ENCODE peak calls at places on chromosomes 1 and 21, in four cellular contexts. C is GM13976, A is keratinocyte, G is AG10803. X is an unnamed sample.

GRCh38 chr1:111448482-111448917 is 556 bp downstream of the WDR77 start:
- DNase-seq in C (no peak), A (no peak), G (peak; percentile 4), X (peak; percentile 20)

GRCh38 chr1:102942324-102942723 is 166.0 kb downstream of the COL11A1 start:
- DNase-seq in C (no peak), A (no peak), G (no peak), X (no peak)

GRCh38 chr1:33903210-33903589 is 39.3 kb downstream of the HMGB4 start:
- DNase-seq in C (no peak), A (peak; percentile 17), G (peak; percentile 58), X (no peak)

GRCh38 chr1:70503358-70503757 is 92.3 kb downstream of the CTH start:
- DNase-seq in C (no peak), A (no peak), G (peak; percentile 31), X (no peak)

GRCh38 chr1:156657161-156657970 is 15.4 kb downstream of the BCAN start:
- DNase-seq in C (peak; percentile 84), A (no peak), G (peak; percentile 45), X (peak; percentile 83)

GRCh38 chr21:46060596-46061061 is 37.3 kb upstream of the COL6A2 start:
- DNase-seq in C (no peak), A (no peak), G (peak; percentile 100), X (no peak)

GRCh38 chr1:84736445-84736844 is 46.2 kb upstream of the SSX2IP start:
- DNase-seq in C (no peak), A (no peak), G (no peak), X (no peak)

GRCh38 chr1:228236744-228237143 is 28.9 kb downstream of the OBSCN start:
- DNase-seq in C (no peak), A (no peak), G (peak; percentile 44), X (no peak)

GRCh38 chr1:54542120-54542961 is 5.7 kb upstream of the ACOT11 start:
- DNase-seq in C (peak; percentile 76), A (peak; percentile 91), G (peak; percentile 40), X (peak; percentile 79)

DNA sequence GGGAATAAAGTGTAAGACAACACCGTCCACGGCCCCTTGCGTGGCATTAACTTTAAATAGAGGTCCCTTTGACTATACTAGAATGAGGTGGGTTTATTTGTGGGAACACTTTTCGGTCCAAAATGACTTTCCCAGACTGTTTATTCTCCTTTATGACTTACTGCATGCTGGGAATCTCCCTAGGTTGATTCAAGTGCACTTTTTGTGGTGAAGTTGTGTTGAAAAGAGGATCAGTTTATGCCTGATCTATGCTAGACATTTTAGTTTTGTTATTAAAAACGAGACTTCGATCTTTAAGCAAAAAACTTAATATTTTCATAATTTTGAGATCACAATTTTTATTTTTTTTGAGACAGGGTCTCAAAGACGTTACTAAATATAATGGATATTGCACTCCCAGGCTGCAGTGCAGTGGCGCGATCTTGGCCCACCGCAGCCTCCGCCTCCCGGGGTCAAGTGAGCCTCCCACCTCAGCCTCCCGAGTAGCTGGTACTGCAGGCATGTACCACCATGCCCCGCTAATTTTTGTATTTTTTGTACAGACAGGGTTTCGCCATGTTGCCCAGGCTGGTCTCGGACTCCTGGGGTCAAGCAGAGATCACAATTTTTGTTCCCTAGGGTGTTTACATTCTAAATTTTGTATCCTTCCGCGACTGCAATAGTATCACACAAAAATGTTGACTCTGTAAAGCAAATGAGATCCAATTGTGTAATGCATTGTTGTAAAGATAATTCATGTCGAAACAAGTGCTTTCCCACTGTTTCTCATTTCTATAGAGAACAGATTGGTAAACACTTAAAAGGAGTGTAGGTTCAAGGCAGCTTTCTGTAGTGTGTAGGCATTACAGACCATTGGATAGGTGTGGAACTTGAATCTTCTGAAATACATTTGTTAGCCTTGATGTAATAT is 1.6 kb downstream of the CDC42 start:
- DNase-seq in C (no peak), A (no peak), G (peak; percentile 31), X (no peak)
- TF ChIP-seq CTCF in C (no peak), A (no peak), G (no peak), X (no peak)

GRCh38 chr1:88923224-88923623 is 31.9 kb upstream of the GTF2B start:
- DNase-seq in C (no peak), A (no peak), G (no peak), X (no peak)

GRCh38 chr1:88916883-88917282 is 25.5 kb upstream of the GTF2B start:
- DNase-seq in C (no peak), A (no peak), G (no peak), X (no peak)

GRCh38 chr1:88917321-88918025 is 26.1 kb upstream of the GTF2B start:
- DNase-seq in C (no peak), A (no peak), G (no peak), X (no peak)

GRCh38 chr1:88920845-88921244 is 29.5 kb upstream of the GTF2B start:
- DNase-seq in C (no peak), A (no peak), G (no peak), X (no peak)

DNA sequence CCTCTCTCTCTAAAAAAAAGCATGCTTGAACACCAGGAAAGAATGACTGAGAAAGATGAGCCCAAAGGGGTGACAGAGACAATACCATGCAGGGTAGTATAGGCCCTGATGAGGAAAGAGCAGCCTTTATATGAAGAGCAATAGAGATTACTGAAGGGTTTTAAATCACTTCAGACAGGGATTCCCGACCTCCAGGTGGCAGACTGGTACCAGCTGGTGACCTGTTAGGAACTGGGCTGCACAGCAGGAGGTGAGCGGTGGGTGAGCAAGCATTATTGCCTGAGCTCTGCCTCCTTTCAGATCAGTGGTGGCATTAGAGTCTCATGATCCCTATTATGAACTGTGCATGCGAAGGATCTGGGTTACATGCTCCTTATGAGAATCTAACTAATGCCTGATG is 30.8 kb upstream of the GTF2B start:
- DNase-seq in C (no peak), A (no peak), G (no peak), X (no peak)
- TF ChIP-seq CTCF in C (no peak), A (no peak), G (no peak), X (no peak)

GRCh38 chr21:31874817-31875216 is 2.0 kb downstream of the HUNK start:
- DNase-seq in C (no peak), A (no peak), G (no peak), X (no peak)
- TF ChIP-seq CTCF in C (no peak), A (no peak), G (no peak), X (no peak)

DNA sequence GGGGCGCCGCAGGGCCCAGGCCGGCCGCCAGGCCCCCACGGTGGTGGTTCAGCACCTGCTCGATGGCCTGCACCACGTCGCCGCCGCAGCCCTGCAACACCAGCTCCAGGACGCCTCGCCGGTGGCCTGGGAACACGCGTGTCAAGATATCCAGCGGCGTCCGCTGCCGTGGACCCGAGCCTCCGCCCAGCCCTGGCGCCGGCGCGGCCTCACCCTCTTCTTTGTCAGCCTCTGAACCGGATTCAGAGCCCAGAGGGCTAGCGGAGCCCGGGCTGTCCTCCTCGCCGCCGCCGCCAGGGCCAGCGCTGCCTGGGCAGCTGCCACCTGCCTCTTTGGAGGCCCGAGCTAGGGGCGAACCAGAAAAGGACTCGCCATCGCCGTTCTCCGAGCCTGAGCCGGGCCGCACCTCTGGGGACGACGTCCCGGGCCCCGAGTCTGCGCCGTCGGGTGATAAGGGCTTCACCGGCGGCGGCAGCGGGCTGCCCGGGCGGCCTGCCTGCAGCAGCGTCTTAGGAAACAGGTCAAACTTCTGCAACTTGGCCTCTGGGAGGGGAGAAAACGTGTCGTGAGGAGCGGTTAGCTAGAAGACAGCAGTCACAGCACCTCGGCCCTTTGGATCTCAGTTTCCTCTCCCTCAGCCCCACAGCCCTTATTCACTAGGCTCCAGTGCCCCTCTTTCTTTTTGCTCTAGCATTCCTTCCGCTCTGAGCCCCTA is 3.9 kb downstream of the DMRTA2 start:
- DNase-seq in C (peak; percentile 37), A (no peak), G (no peak), X (peak; percentile 51)
- TF ChIP-seq CTCF in C (no peak), A (peak; percentile 28), G (no peak), X (no peak)

DNA sequence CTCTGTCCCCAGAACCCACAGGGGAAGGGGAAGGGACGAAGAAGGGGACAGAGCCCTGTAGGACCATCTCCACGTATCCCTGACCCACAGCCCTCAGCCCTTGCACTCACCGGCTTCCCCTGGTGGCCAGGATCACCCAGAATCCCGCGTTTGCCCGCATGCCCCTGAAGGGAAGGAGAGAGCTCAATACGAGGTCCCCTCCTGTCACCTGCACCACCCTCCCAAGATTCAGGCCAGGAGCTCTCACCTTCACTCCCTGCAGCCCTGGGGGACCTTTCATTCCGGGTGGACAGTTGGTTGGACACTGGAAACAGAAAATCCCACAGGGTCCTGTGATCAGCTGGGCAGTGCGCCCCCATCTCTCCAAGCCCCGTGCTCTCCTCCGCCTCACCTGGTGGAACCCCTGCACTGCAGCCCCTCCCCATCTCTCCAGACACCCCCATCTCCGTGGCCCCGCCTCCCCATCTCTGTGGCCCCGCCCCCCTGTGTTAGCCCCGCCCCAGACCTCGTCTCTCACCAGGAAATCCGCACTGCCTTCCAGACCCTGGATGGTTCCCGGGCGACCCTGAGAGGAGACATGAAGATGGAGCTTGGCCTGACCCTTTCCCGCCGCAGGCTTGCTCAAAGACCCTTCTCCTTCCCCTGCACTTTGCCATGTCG is 6.0 kb downstream of the COL9A2 start:
- DNase-seq in C (no peak), A (no peak), G (no peak), X (no peak)
- TF ChIP-seq CTCF in C (no peak), A (no peak), G (no peak), X (no peak)

X was measured in GM13977.